ENCODE peak calls at places on chromosome 14, in eight cellular contexts. One of them, this sample, is unnamed.

GRCh38 chr14:25411933-25412757 is 362.2 kb upstream of the STXBP6 start:
- DNase-seq in suprapubic skin: no peak
- DNase-seq in uterus: no peak
- DNase-seq in K562: peak
- DNase-seq in Peyer's patch: no peak
- DNase-seq in esophagus squamous epithelium: no peak
- DNase-seq in lower leg skin: no peak
- DNase-seq in stomach: no peak
- DNase-seq in this sample: no peak

GRCh38 chr14:39229222-39229543 is 4.5 kb upstream of the MIA2 start:
- DNase-seq in suprapubic skin: no peak
- DNase-seq in uterus: no peak
- DNase-seq in K562: peak
- DNase-seq in Peyer's patch: no peak
- DNase-seq in esophagus squamous epithelium: no peak
- DNase-seq in lower leg skin: no peak
- DNase-seq in stomach: no peak
- DNase-seq in this sample: no peak

GRCh38 chr14:68758301-68758700 is 34.6 kb downstream of the ZFP36L1 start:
- DNase-seq in suprapubic skin: no peak
- DNase-seq in uterus: no peak
- DNase-seq in K562: peak
- DNase-seq in Peyer's patch: no peak
- DNase-seq in esophagus squamous epithelium: no peak
- DNase-seq in lower leg skin: no peak
- DNase-seq in stomach: no peak
- DNase-seq in this sample: no peak

GRCh38 chr14:100904307-100905019 is 941 bp upstream of the RTL1 start:
- DNase-seq in suprapubic skin: peak
- DNase-seq in uterus: no peak
- DNase-seq in K562: peak
- DNase-seq in Peyer's patch: no peak
- DNase-seq in esophagus squamous epithelium: no peak
- DNase-seq in lower leg skin: no peak
- DNase-seq in stomach: no peak
- DNase-seq in this sample: no peak

GRCh38 chr14:100557658-100558057 is 29.6 kb downstream of the BEGAIN start:
- DNase-seq in suprapubic skin: no peak
- DNase-seq in uterus: no peak
- DNase-seq in K562: no peak
- DNase-seq in Peyer's patch: no peak
- DNase-seq in esophagus squamous epithelium: no peak
- DNase-seq in lower leg skin: no peak
- DNase-seq in stomach: no peak
- DNase-seq in this sample: peak

GRCh38 chr14:104181761-104182530 is 43.6 kb downstream of the KIF26A start:
- DNase-seq in suprapubic skin: no peak
- DNase-seq in uterus: no peak
- DNase-seq in K562: no peak
- DNase-seq in Peyer's patch: no peak
- DNase-seq in esophagus squamous epithelium: no peak
- DNase-seq in lower leg skin: no peak
- DNase-seq in stomach: no peak
- DNase-seq in this sample: peak

GRCh38 chr14:32565256-32565655 is 236.2 kb downstream of the AKAP6 start:
- DNase-seq in suprapubic skin: no peak
- DNase-seq in uterus: no peak
- DNase-seq in K562: no peak
- DNase-seq in Peyer's patch: no peak
- DNase-seq in esophagus squamous epithelium: no peak
- DNase-seq in lower leg skin: no peak
- DNase-seq in stomach: no peak
- DNase-seq in this sample: no peak

GRCh38 chr14:36988568-36988967 is 183.8 kb downstream of the SLC25A21 start:
- DNase-seq in suprapubic skin: no peak
- DNase-seq in uterus: no peak
- DNase-seq in K562: no peak
- DNase-seq in Peyer's patch: no peak
- DNase-seq in esophagus squamous epithelium: no peak
- DNase-seq in lower leg skin: no peak
- DNase-seq in stomach: no peak
- DNase-seq in this sample: no peak

GRCh38 chr14:93249128-93249831 is 42.2 kb downstream of the UBR7 start:
- DNase-seq in suprapubic skin: no peak
- DNase-seq in uterus: no peak
- DNase-seq in K562: no peak
- DNase-seq in Peyer's patch: no peak
- DNase-seq in esophagus squamous epithelium: no peak
- DNase-seq in lower leg skin: no peak
- DNase-seq in stomach: no peak
- DNase-seq in this sample: no peak

GRCh38 chr14:65412881-65413738 is 580 bp downstream of the FUT8 start:
- DNase-seq in suprapubic skin: peak
- DNase-seq in uterus: peak
- DNase-seq in K562: peak
- DNase-seq in Peyer's patch: peak
- DNase-seq in esophagus squamous epithelium: no peak
- DNase-seq in lower leg skin: peak
- DNase-seq in stomach: peak
- DNase-seq in this sample: no peak

GRCh38 chr14:102020058-102020971 is 55.9 kb downstream of the DYNC1H1 start:
- DNase-seq in suprapubic skin: no peak
- DNase-seq in uterus: no peak
- DNase-seq in K562: no peak
- DNase-seq in Peyer's patch: no peak
- DNase-seq in esophagus squamous epithelium: no peak
- DNase-seq in lower leg skin: no peak
- DNase-seq in stomach: no peak
- DNase-seq in this sample: peak

GRCh38 chr14:36068777-36069534 is 107.6 kb downstream of the PTCSC3 start:
- DNase-seq in suprapubic skin: no peak
- DNase-seq in uterus: no peak
- DNase-seq in K562: no peak
- DNase-seq in Peyer's patch: no peak
- DNase-seq in esophagus squamous epithelium: no peak
- DNase-seq in lower leg skin: no peak
- DNase-seq in stomach: no peak
- DNase-seq in this sample: no peak

GRCh38 chr14:105314287-105315185 is at the start of gene PACS2:
- DNase-seq in suprapubic skin: no peak
- DNase-seq in uterus: peak
- DNase-seq in K562: peak
- DNase-seq in Peyer's patch: peak
- DNase-seq in esophagus squamous epithelium: no peak
- DNase-seq in lower leg skin: peak
- DNase-seq in stomach: peak
- DNase-seq in this sample: peak

GRCh38 chr14:31880935-31881334 is 196.2 kb upstream of the ARHGAP5 start:
- DNase-seq in suprapubic skin: no peak
- DNase-seq in uterus: no peak
- DNase-seq in K562: no peak
- DNase-seq in Peyer's patch: no peak
- DNase-seq in esophagus squamous epithelium: no peak
- DNase-seq in lower leg skin: no peak
- DNase-seq in stomach: no peak
- DNase-seq in this sample: peak

GRCh38 chr14:50961606-50962259 is 17.4 kb upstream of the PYGL start:
- DNase-seq in suprapubic skin: no peak
- DNase-seq in uterus: peak
- DNase-seq in K562: no peak
- DNase-seq in Peyer's patch: no peak
- DNase-seq in esophagus squamous epithelium: no peak
- DNase-seq in lower leg skin: no peak
- DNase-seq in stomach: no peak
- DNase-seq in this sample: peak

GRCh38 chr14:44712095-44712822 is 205.2 kb upstream of the FSCB start:
- DNase-seq in suprapubic skin: no peak
- DNase-seq in uterus: no peak
- DNase-seq in K562: no peak
- DNase-seq in Peyer's patch: no peak
- DNase-seq in esophagus squamous epithelium: no peak
- DNase-seq in lower leg skin: no peak
- DNase-seq in stomach: no peak
- DNase-seq in this sample: no peak

DNA sequence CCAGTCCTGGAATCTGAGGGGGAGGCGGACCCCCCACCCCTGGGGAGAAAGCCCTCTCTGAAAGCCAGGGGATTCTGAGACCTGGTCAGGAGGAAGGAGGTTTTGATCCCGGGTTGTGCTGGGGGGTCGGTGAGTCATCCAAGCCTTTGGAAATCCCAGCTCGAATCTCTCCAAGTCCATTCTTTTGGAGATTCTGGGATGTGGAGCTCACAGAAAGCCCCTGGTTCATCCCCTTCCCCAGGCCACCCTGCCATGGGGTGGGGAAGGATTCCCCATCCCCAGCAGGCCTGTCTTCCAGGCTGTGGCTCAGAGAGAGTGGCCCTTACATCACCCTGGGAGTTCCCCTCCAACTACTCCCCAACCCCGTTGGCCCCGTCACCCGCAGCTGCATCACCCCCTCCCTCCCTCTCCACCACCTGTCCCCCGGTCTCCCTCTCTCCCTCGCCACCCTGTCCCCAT is 14.3 kb downstream of the EXOC3L4 start:
- DNase-seq in suprapubic skin: no peak
- DNase-seq in uterus: peak
- DNase-seq in K562: peak
- DNase-seq in Peyer's patch: no peak
- DNase-seq in esophagus squamous epithelium: no peak
- DNase-seq in lower leg skin: no peak
- DNase-seq in stomach: no peak
- DNase-seq in this sample: peak
- TF ChIP-seq POLR2A in suprapubic skin: no peak
- TF ChIP-seq POLR2A in uterus: no peak
- TF ChIP-seq POLR2A in K562: no peak
- TF ChIP-seq POLR2A in Peyer's patch: no peak
- TF ChIP-seq POLR2A in esophagus squamous epithelium: no peak
- TF ChIP-seq POLR2A in lower leg skin: no peak
- TF ChIP-seq POLR2A in stomach: no peak
- TF ChIP-seq POLR2A in this sample: no peak

GRCh38 chr14:75518625-75519024 is 3.6 kb upstream of the BATF start:
- DNase-seq in suprapubic skin: no peak
- DNase-seq in uterus: no peak
- DNase-seq in K562: peak
- DNase-seq in Peyer's patch: no peak
- DNase-seq in esophagus squamous epithelium: no peak
- DNase-seq in lower leg skin: no peak
- DNase-seq in stomach: no peak
- DNase-seq in this sample: no peak

GRCh38 chr14:75519394-75519793 is 2.9 kb upstream of the BATF start:
- DNase-seq in suprapubic skin: no peak
- DNase-seq in uterus: no peak
- DNase-seq in K562: no peak
- DNase-seq in Peyer's patch: no peak
- DNase-seq in esophagus squamous epithelium: no peak
- DNase-seq in lower leg skin: no peak
- DNase-seq in stomach: no peak
- DNase-seq in this sample: no peak

GRCh38 chr14:75513911-75514672 is 8.2 kb upstream of the BATF start:
- DNase-seq in suprapubic skin: no peak
- DNase-seq in uterus: no peak
- DNase-seq in K562: no peak
- DNase-seq in Peyer's patch: peak
- DNase-seq in esophagus squamous epithelium: no peak
- DNase-seq in lower leg skin: no peak
- DNase-seq in stomach: no peak
- DNase-seq in this sample: no peak

GRCh38 chr14:75514673-75515630 is 7.3 kb upstream of the BATF start:
- DNase-seq in suprapubic skin: no peak
- DNase-seq in uterus: no peak
- DNase-seq in K562: peak
- DNase-seq in Peyer's patch: peak
- DNase-seq in esophagus squamous epithelium: no peak
- DNase-seq in lower leg skin: no peak
- DNase-seq in stomach: no peak
- DNase-seq in this sample: no peak

DNA sequence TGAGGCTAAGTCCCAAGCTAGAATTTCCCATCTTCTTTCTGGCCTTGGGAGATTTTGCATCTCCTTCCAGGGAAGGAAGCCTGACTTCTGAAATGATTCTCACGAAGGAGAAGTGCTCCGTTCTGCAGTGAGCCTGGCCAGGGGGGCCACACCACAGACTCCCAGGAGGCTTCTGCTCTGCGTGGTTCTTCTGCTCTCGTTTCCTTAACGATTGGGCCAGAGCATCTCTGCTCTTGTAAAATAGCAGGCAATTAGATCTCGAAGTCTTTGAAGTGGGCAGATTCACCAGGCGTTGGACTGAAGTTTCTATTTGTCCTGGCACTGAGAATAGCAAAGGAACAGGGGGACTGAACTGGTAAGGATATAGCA is 6.7 kb upstream of the BATF start:
- DNase-seq in suprapubic skin: no peak
- DNase-seq in uterus: no peak
- DNase-seq in K562: no peak
- DNase-seq in Peyer's patch: peak
- DNase-seq in esophagus squamous epithelium: no peak
- DNase-seq in lower leg skin: no peak
- DNase-seq in stomach: no peak
- DNase-seq in this sample: no peak
- TF ChIP-seq POLR2A in suprapubic skin: no peak
- TF ChIP-seq POLR2A in uterus: no peak
- TF ChIP-seq POLR2A in K562: no peak
- TF ChIP-seq POLR2A in Peyer's patch: no peak
- TF ChIP-seq POLR2A in esophagus squamous epithelium: no peak
- TF ChIP-seq POLR2A in lower leg skin: no peak
- TF ChIP-seq POLR2A in stomach: no peak
- TF ChIP-seq POLR2A in this sample: no peak

GRCh38 chr14:91425720-91426032 is 8.1 kb upstream of the CCDC88C start:
- DNase-seq in suprapubic skin: no peak
- DNase-seq in uterus: no peak
- DNase-seq in K562: peak
- DNase-seq in Peyer's patch: no peak
- DNase-seq in esophagus squamous epithelium: no peak
- DNase-seq in lower leg skin: no peak
- DNase-seq in stomach: no peak
- DNase-seq in this sample: no peak
- TF ChIP-seq POLR2A in suprapubic skin: no peak
- TF ChIP-seq POLR2A in uterus: no peak
- TF ChIP-seq POLR2A in K562: peak
- TF ChIP-seq POLR2A in Peyer's patch: no peak
- TF ChIP-seq POLR2A in esophagus squamous epithelium: no peak
- TF ChIP-seq POLR2A in lower leg skin: no peak
- TF ChIP-seq POLR2A in stomach: no peak
- TF ChIP-seq POLR2A in this sample: no peak

GRCh38 chr14:76768201-76768656 is 7.0 kb downstream of the VASH1 start:
- DNase-seq in suprapubic skin: no peak
- DNase-seq in uterus: no peak
- DNase-seq in K562: peak
- DNase-seq in Peyer's patch: peak
- DNase-seq in esophagus squamous epithelium: no peak
- DNase-seq in lower leg skin: peak
- DNase-seq in stomach: peak
- DNase-seq in this sample: no peak
- TF ChIP-seq POLR2A in suprapubic skin: no peak
- TF ChIP-seq POLR2A in uterus: no peak
- TF ChIP-seq POLR2A in K562: no peak
- TF ChIP-seq POLR2A in Peyer's patch: no peak
- TF ChIP-seq POLR2A in esophagus squamous epithelium: no peak
- TF ChIP-seq POLR2A in lower leg skin: no peak
- TF ChIP-seq POLR2A in stomach: no peak
- TF ChIP-seq POLR2A in this sample: no peak